ENCODE peak calls at places on chromosomes 7 and 10, in five cellular contexts. F is transverse colon, B is SK-N-SH, V is tibial nerve, M is A549. K is an unnamed sample. For H3K4me1, the result is how much of the 10 kb centered on the place peaks cover.

GRCh38 chr7:134712196-134712595 is 65.5 kb downstream of the BPGM start:
- DNase-seq in F (no peak), B (no peak), V (no peak), M (no peak), K (no peak)

GRCh38 chr10:48671914-48672595 is 12.6 kb upstream of the WDFY4 start:
- DNase-seq in F (peak), B (no peak), V (no peak), M (no peak), K (no peak)

GRCh38 chr7:145644426-145645154 is 472.0 kb upstream of the CNTNAP2 start:
- DNase-seq in F (no peak), B (no peak), V (no peak), M (no peak), K (no peak)

GRCh38 chr10:97463363-97464132 is 17.6 kb downstream of the ZDHHC16 start:
- DNase-seq in F (peak), B (peak), V (peak), M (peak), K (no peak)

GRCh38 chr7:105006367-105007139 is 7.5 kb upstream of the KMT2E start:
- DNase-seq in F (peak), B (no peak), V (no peak), M (no peak), K (no peak)

GRCh38 chr10:124518366-124518765 is 56.7 kb downstream of the LHPP start:
- DNase-seq in F (no peak), B (no peak), V (no peak), M (no peak), K (peak)

GRCh38 chr10:11875499-11876281 is 52.5 kb downstream of the PROSER2 start:
- DNase-seq in F (peak), B (no peak), V (peak), M (peak), K (peak)

GRCh38 chr10:932589-932988 is 1.1 kb upstream of the LARP4B start:
- DNase-seq in F (no peak), B (peak), V (no peak), M (no peak), K (peak)

GRCh38 chr7:115724400-115725056 is 306.0 kb downstream of the TFEC start:
- DNase-seq in F (peak), B (no peak), V (no peak), M (no peak), K (no peak)

GRCh38 chr10:31678573-31679122 is 250.0 kb downstream of the ARHGAP12 start:
- DNase-seq in F (no peak), B (no peak), V (no peak), M (no peak), K (no peak)

DNA sequence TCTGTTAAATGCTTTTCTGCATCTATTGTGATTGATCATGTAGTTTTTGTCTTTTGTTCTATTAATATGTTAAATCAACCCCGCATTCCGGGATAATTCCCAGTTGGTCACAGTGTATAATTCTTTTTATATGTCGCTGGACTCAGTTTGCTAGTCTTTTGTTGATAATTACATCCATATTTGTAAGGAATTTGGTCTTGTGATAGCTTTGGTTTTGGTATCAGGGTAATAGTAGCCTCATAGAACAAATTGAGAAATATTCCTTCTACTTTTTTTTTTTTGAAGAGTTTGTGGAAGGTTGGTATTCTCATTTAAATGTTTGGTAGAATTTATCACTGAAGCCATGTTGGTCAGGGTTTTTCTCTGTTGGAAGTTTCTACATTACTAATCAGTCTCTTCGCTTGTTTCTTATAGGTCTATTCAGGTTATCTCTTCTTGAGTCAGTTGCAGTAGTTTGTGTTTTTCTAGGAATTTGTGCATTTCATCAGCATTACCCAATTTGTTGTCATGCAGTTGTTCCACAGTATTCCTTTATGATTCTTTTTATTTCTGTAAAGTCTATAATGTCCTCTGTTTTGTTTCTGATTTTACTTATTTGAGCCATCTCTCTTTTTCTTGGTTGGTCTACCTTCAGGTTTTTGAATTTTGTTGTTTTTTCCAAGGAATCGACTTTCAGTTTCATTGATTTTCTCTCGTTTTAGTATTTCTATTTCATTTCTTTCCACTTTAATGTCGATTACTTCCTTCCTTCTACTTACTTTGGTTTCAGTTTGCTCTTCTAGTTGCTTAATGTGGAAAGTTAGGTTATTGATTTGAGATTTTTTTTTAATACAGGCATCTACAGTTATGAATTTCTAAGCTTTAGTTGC is 64.6 kb upstream of the GJD4 start:
- DNase-seq in F (no peak), B (no peak), V (no peak), M (no peak), K (no peak)
- TF ChIP-seq EP300 in F (no peak), B (no peak), V (no peak), M (no peak), K (no peak)

GRCh38 chr10:132580157-132580556 is 42.6 kb downstream of the INPP5A start:
- DNase-seq in F (no peak), B (no peak), V (no peak), M (no peak), K (peak)

GRCh38 chr10:132578287-132578951 is 40.8 kb downstream of the INPP5A start:
- DNase-seq in F (no peak), B (no peak), V (no peak), M (no peak), K (peak)

GRCh38 chr10:132582795-132583194 is 45.2 kb downstream of the INPP5A start:
- DNase-seq in F (no peak), B (no peak), V (no peak), M (no peak), K (peak)

GRCh38 chr10:132579027-132579859 is 41.7 kb downstream of the INPP5A start:
- DNase-seq in F (no peak), B (no peak), V (no peak), M (no peak), K (peak)

GRCh38 chr10:132580617-132581016 is 43.0 kb downstream of the INPP5A start:
- DNase-seq in F (no peak), B (no peak), V (no peak), M (no peak), K (no peak)
- H3K4me1 ChIP-seq in F (under half), B (under half), V (under half), M (under half), K (under half)

GRCh38 chr7:99616359-99617186 is at the start of gene ZSCAN25:
- DNase-seq in F (peak), B (peak), V (peak), M (peak), K (peak)
- TF ChIP-seq EP300 in F (no peak), B (no peak), V (peak), M (no peak), K (no peak)

GRCh38 chr7:74106846-74107245 is 23.2 kb downstream of the LIMK1 start:
- DNase-seq in F (no peak), B (peak), V (no peak), M (no peak), K (no peak)

GRCh38 chr7:74105992-74106391 is 22.4 kb downstream of the LIMK1 start:
- DNase-seq in F (no peak), B (peak), V (no peak), M (no peak), K (no peak)

GRCh38 chr7:74101061-74101681 is 17.6 kb downstream of the LIMK1 start:
- DNase-seq in F (peak), B (no peak), V (no peak), M (no peak), K (peak)

GRCh38 chr7:74103219-74103772 is 19.7 kb downstream of the LIMK1 start:
- DNase-seq in F (no peak), B (no peak), V (no peak), M (no peak), K (no peak)

GRCh38 chr7:74104702-74105101 is 21.1 kb downstream of the LIMK1 start:
- DNase-seq in F (no peak), B (no peak), V (no peak), M (no peak), K (no peak)
- H3K4me1 ChIP-seq in F (under half), B (under half), V (under half), M (under half), K (under half)

GRCh38 chr10:85012305-85012704 is 683.9 kb downstream of the CCSER2 start:
- DNase-seq in F (no peak), B (no peak), V (no peak), M (no peak), K (no peak)

GRCh38 chr10:85003083-85003482 is 674.7 kb downstream of the CCSER2 start:
- DNase-seq in F (no peak), B (no peak), V (no peak), M (no peak), K (no peak)

DNA sequence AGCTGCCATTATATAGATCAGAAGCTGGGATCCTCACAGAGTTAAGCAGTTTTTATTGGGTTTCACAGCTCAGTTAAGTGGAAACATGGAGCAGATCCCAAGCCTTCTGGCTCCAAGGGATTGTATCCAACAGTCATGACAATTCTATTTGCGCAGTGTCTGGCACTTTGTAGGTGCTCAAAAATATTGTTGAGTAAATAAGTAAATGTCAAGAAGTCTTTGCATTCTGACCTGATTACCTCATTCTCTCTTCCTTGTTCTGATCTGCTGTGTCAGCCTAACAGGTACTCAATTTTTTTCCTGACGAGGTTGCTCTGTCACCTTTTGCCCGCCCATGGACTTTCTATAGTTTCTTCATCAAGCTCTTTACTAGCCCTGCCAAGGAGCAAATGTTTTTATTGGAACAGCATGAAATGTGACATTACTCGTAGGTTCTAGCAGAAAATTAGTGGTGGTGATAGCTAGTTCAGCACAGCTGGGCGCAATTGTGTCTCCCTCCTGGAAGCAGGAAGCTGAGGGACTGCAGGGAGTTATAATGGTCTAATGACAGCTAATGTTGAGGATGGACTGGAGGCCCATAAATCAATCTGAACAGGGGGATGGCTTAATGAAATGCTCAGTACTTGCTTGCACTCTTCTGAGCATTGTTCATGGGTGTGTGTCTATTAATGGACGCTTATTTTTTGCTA is 680.2 kb downstream of the CCSER2 start:
- DNase-seq in F (no peak), B (no peak), V (no peak), M (no peak), K (no peak)
- TF ChIP-seq EP300 in F (no peak), B (no peak), V (no peak), M (no peak), K (no peak)

GRCh38 chr7:107108951-107109350 is 59.9 kb upstream of the HBP1 start:
- DNase-seq in F (no peak), B (no peak), V (no peak), M (no peak), K (no peak)
- H3K4me1 ChIP-seq in F (under half), B (under half), V (under half), M (under half), K (under half)

DNA sequence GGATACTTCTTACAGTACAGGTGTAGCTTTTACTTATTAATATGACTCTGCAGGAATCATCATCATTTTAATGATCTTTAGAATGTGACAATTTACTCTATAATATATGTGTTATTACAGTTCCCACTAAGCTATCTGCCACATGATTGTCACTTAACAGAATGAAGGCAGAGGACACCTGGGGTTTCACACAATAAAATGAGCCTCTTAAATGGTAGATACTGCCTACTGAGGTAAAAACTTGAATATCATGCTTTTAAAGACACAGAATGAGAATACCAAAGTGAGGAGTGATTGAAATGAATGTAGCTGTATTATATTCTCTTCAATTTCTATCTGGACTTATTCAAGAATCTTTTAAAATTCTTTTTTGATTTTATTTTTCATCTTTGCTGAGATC is 1255.3 kb upstream of the LRRN3 start:
- DNase-seq in F (no peak), B (no peak), V (no peak), M (no peak), K (no peak)
- TF ChIP-seq EP300 in F (no peak), B (no peak), V (no peak), M (no peak), K (no peak)

GRCh38 chr7:151514461-151515396 is 5.0 kb downstream of the RHEB start:
- DNase-seq in F (no peak), B (no peak), V (no peak), M (no peak), K (no peak)
- H3K4me1 ChIP-seq in F (under half), B (under half), V (under half), M (under half), K (half or more)

DNA sequence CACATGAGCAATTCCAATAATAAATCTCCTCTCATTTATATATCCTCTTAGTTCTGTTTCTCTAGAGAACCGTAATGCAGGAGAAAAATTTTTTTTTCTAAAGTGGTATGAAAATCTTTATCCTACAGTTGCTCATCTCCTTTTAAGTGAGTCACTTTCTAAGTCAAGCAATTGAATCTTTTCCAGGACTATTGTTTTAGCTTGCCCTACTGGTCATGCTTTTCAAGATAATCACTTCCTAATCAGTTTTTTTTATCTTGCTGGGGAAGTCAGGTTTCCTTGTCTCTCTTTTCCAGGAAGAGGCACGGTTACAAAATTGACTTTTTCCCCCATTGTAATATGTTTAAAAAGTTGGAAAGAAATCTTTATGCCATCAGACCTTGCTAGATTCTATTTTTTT is 44.0 kb downstream of the INPP5F start:
- DNase-seq in F (no peak), B (no peak), V (no peak), M (no peak), K (no peak)
- TF ChIP-seq EP300 in F (no peak), B (no peak), V (no peak), M (no peak), K (no peak)